ENCODE peak calls at places on chromosomes 4 and X, in ten cellular contexts. N is left ventricle myocardium inferior; I is EL; F is KBM-7; R is LoVo; A is stimulated activated CD4-positive, alpha-beta T cell treated with anti-CD3 and anti-CD28 coated beads, TNF-alpha, amount 100 ng/mL, for 4 hours; X is putamen; U is effector memory CD8-positive, alpha-beta T cell; G is RWPE2; J is activated naive CD8-positive, alpha-beta T cell treated with anti-CD3 and anti-CD28 coated beads for 36 hours. C is an unnamed sample.

GRCh38 chr4:124711469-124712416 is 789 bp downstream of the ANKRD50 start:
- DNase-seq in J (no peak), G (peak; percentile 73), U (no peak), I (peak; percentile 67), F (peak; percentile 69), N (no peak), X (peak; percentile 63), R (peak; percentile 68), A (no peak), C (no peak)

GRCh38 chr4:84938316-84938715 is 28.2 kb downstream of the WDFY3 start:
- DNase-seq in F (no peak), N (no peak), U (no peak), X (no peak), I (peak; percentile 79), J (no peak), R (no peak), G (no peak), A (no peak), C (no peak)

GRCh38 chr4:48649505-48649904 is 130.6 kb downstream of the FRYL start:
- DNase-seq in U (no peak), N (no peak), F (peak; percentile 10), I (no peak), J (no peak), A (no peak), X (no peak), G (no peak), R (no peak), C (no peak)

GRCh38 chr4:166318810-166319525 is 445.9 kb downstream of the TLL1 start:
- DNase-seq in J (no peak), I (peak; percentile 78), A (no peak), G (no peak), X (no peak), U (no peak), N (no peak), R (no peak), F (no peak), C (no peak)

GRCh38 chr4:5638976-5639375 is 69.4 kb downstream of the EVC2 start:
- DNase-seq in F (no peak), A (no peak), J (no peak), X (no peak), U (no peak), R (no peak), N (no peak), G (no peak), I (peak; percentile 86), C (no peak)

GRCh38 chr4:7275067-7275466 is 82.7 kb downstream of the SORCS2 start:
- DNase-seq in R (no peak), A (no peak), F (no peak), G (no peak), X (no peak), I (no peak), U (no peak), J (no peak), N (no peak), C (no peak)

GRCh38 chr4:41092128-41092527 is 122.2 kb downstream of the APBB2 start:
- DNase-seq in A (no peak), F (no peak), U (no peak), I (no peak), J (no peak), R (no peak), G (no peak), N (no peak), X (no peak), C (no peak)

GRCh38 chr4:112327950-112328349 is 30.8 kb downstream of the ALPK1 start:
- DNase-seq in A (no peak), J (peak; percentile 6), R (peak; percentile 12), N (no peak), F (peak; percentile 70), U (peak; percentile 7), X (peak; percentile 28), I (peak; percentile 54), G (no peak), C (no peak)

GRCh38 chrX:129540068-129540653 is at the start of gene OCRL:
- DNase-seq in X (peak; percentile 35), F (peak; percentile 90), N (peak; percentile 68), U (peak; percentile 11), G (peak; percentile 45), J (peak; percentile 62), R (peak; percentile 63), A (peak; percentile 18), I (peak; percentile 62), C (peak; percentile 71)

GRCh38 chr4:727576-727975 is 21.9 kb downstream of the PCGF3 start:
- DNase-seq in U (no peak), N (no peak), J (no peak), I (no peak), G (no peak), R (no peak), A (no peak), F (no peak), X (no peak), C (no peak)

GRCh38 chrX:102934624-102935023 is 2.4 kb upstream of the RAB40AL start:
- DNase-seq in G (no peak), R (no peak), N (no peak), I (peak; percentile 30), J (peak; percentile 6), X (no peak), A (no peak), U (no peak), F (peak; percentile 74), C (no peak)